ENCODE peak calls at places on chromosome 16, in six cellular contexts. One of them, this sample, is unnamed.

GRCh38 chr16:85431431-85432124 is 181.5 kb upstream of the GSE1 start:
- DNase-seq in sigmoid colon: peak
- DNase-seq in bronchial epithelial cell: no peak
- DNase-seq in HFF-Myc: no peak
- DNase-seq in heart right ventricle: no peak
- DNase-seq in A673: no peak
- DNase-seq in this sample: no peak

GRCh38 chr16:21940570-21940969 is 12.6 kb upstream of the UQCRC2 start:
- DNase-seq in sigmoid colon: no peak
- DNase-seq in bronchial epithelial cell: no peak
- DNase-seq in HFF-Myc: no peak
- DNase-seq in heart right ventricle: no peak
- DNase-seq in A673: no peak
- DNase-seq in this sample: no peak

GRCh38 chr16:66858740-66859396 is 14.7 kb downstream of the CA7 start:
- DNase-seq in sigmoid colon: no peak
- DNase-seq in bronchial epithelial cell: peak
- DNase-seq in HFF-Myc: no peak
- DNase-seq in heart right ventricle: peak
- DNase-seq in A673: peak
- DNase-seq in this sample: no peak

GRCh38 chr16:73226675-73227074 is 178.7 kb upstream of the ZFHX3 start:
- DNase-seq in sigmoid colon: no peak
- DNase-seq in bronchial epithelial cell: no peak
- DNase-seq in HFF-Myc: no peak
- DNase-seq in heart right ventricle: no peak
- DNase-seq in A673: no peak
- DNase-seq in this sample: no peak

GRCh38 chr16:10098991-10099390 is 83.2 kb downstream of the GRIN2A start:
- DNase-seq in sigmoid colon: no peak
- DNase-seq in bronchial epithelial cell: no peak
- DNase-seq in HFF-Myc: no peak
- DNase-seq in heart right ventricle: no peak
- DNase-seq in A673: no peak
- DNase-seq in this sample: no peak

GRCh38 chr16:31714899-31715504 is 158.6 kb upstream of the ZNF267 start:
- DNase-seq in sigmoid colon: no peak
- DNase-seq in bronchial epithelial cell: peak
- DNase-seq in HFF-Myc: no peak
- DNase-seq in heart right ventricle: no peak
- DNase-seq in A673: no peak
- DNase-seq in this sample: no peak

GRCh38 chr16:64051826-64052225 is 1070.0 kb downstream of the CDH11 start:
- DNase-seq in sigmoid colon: no peak
- DNase-seq in bronchial epithelial cell: peak
- DNase-seq in HFF-Myc: peak
- DNase-seq in heart right ventricle: no peak
- DNase-seq in A673: peak
- DNase-seq in this sample: no peak

GRCh38 chr16:9099131-9099625 is 7.7 kb downstream of the HAPSTR1 start:
- DNase-seq in sigmoid colon: no peak
- DNase-seq in bronchial epithelial cell: peak
- DNase-seq in HFF-Myc: no peak
- DNase-seq in heart right ventricle: no peak
- DNase-seq in A673: no peak
- DNase-seq in this sample: no peak

GRCh38 chr16:75306102-75306762 is 54.8 kb upstream of the BCAR1 start:
- DNase-seq in sigmoid colon: no peak
- DNase-seq in bronchial epithelial cell: peak
- DNase-seq in HFF-Myc: no peak
- DNase-seq in heart right ventricle: no peak
- DNase-seq in A673: no peak
- DNase-seq in this sample: no peak

GRCh38 chr16:12532871-12533610 is 270.6 kb downstream of the CPPED1 start:
- DNase-seq in sigmoid colon: no peak
- DNase-seq in bronchial epithelial cell: no peak
- DNase-seq in HFF-Myc: no peak
- DNase-seq in heart right ventricle: no peak
- DNase-seq in A673: no peak
- DNase-seq in this sample: no peak

GRCh38 chr16:4233431-4233830 is 8.4 kb downstream of the SRL start:
- DNase-seq in sigmoid colon: no peak
- DNase-seq in bronchial epithelial cell: no peak
- DNase-seq in HFF-Myc: no peak
- DNase-seq in heart right ventricle: peak
- DNase-seq in A673: no peak
- DNase-seq in this sample: no peak
- H3K4me3 ChIP-seq in sigmoid colon: no peak
- H3K4me3 ChIP-seq in bronchial epithelial cell: no peak
- H3K4me3 ChIP-seq in HFF-Myc: no peak
- H3K4me3 ChIP-seq in heart right ventricle: no peak
- H3K4me3 ChIP-seq in A673: no peak
- H3K4me3 ChIP-seq in this sample: no peak

GRCh38 chr16:49587051-49587450 is 213.4 kb downstream of the C16orf78 start:
- DNase-seq in sigmoid colon: peak
- DNase-seq in bronchial epithelial cell: no peak
- DNase-seq in HFF-Myc: no peak
- DNase-seq in heart right ventricle: no peak
- DNase-seq in A673: no peak
- DNase-seq in this sample: no peak

GRCh38 chr16:49588061-49588460 is 214.5 kb downstream of the C16orf78 start:
- DNase-seq in sigmoid colon: peak
- DNase-seq in bronchial epithelial cell: no peak
- DNase-seq in HFF-Myc: no peak
- DNase-seq in heart right ventricle: no peak
- DNase-seq in A673: no peak
- DNase-seq in this sample: no peak

GRCh38 chr16:49585143-49585542 is 211.5 kb downstream of the C16orf78 start:
- DNase-seq in sigmoid colon: no peak
- DNase-seq in bronchial epithelial cell: no peak
- DNase-seq in HFF-Myc: no peak
- DNase-seq in heart right ventricle: no peak
- DNase-seq in A673: no peak
- DNase-seq in this sample: no peak

GRCh38 chr16:49587511-49587910 is 213.9 kb downstream of the C16orf78 start:
- DNase-seq in sigmoid colon: no peak
- DNase-seq in bronchial epithelial cell: no peak
- DNase-seq in HFF-Myc: no peak
- DNase-seq in heart right ventricle: no peak
- DNase-seq in A673: no peak
- DNase-seq in this sample: no peak

GRCh38 chr16:49586466-49586865 is 212.9 kb downstream of the C16orf78 start:
- DNase-seq in sigmoid colon: no peak
- DNase-seq in bronchial epithelial cell: no peak
- DNase-seq in HFF-Myc: no peak
- DNase-seq in heart right ventricle: no peak
- DNase-seq in A673: no peak
- DNase-seq in this sample: no peak
- H3K4me3 ChIP-seq in sigmoid colon: no peak
- H3K4me3 ChIP-seq in bronchial epithelial cell: no peak
- H3K4me3 ChIP-seq in HFF-Myc: no peak
- H3K4me3 ChIP-seq in heart right ventricle: no peak
- H3K4me3 ChIP-seq in A673: no peak
- H3K4me3 ChIP-seq in this sample: no peak

GRCh38 chr16:57044931-57045693 is 47.3 kb upstream of the CPNE2 start:
- DNase-seq in sigmoid colon: no peak
- DNase-seq in bronchial epithelial cell: no peak
- DNase-seq in HFF-Myc: no peak
- DNase-seq in heart right ventricle: no peak
- DNase-seq in A673: no peak
- DNase-seq in this sample: no peak
- H3K4me3 ChIP-seq in sigmoid colon: no peak
- H3K4me3 ChIP-seq in bronchial epithelial cell: no peak
- H3K4me3 ChIP-seq in HFF-Myc: no peak
- H3K4me3 ChIP-seq in heart right ventricle: peak
- H3K4me3 ChIP-seq in A673: no peak
- H3K4me3 ChIP-seq in this sample: no peak

GRCh38 chr16:78961464-78961863 is 639.1 kb downstream of the MAF start:
- DNase-seq in sigmoid colon: no peak
- DNase-seq in bronchial epithelial cell: no peak
- DNase-seq in HFF-Myc: no peak
- DNase-seq in heart right ventricle: no peak
- DNase-seq in A673: no peak
- DNase-seq in this sample: peak

GRCh38 chr16:78957328-78958100 is 643.0 kb downstream of the MAF start:
- DNase-seq in sigmoid colon: no peak
- DNase-seq in bronchial epithelial cell: peak
- DNase-seq in HFF-Myc: no peak
- DNase-seq in heart right ventricle: no peak
- DNase-seq in A673: no peak
- DNase-seq in this sample: no peak

GRCh38 chr16:78967948-78968347 is 632.6 kb downstream of the MAF start:
- DNase-seq in sigmoid colon: no peak
- DNase-seq in bronchial epithelial cell: no peak
- DNase-seq in HFF-Myc: no peak
- DNase-seq in heart right ventricle: no peak
- DNase-seq in A673: no peak
- DNase-seq in this sample: no peak

GRCh38 chr16:78962457-78962929 is 638.0 kb downstream of the MAF start:
- DNase-seq in sigmoid colon: no peak
- DNase-seq in bronchial epithelial cell: peak
- DNase-seq in HFF-Myc: no peak
- DNase-seq in heart right ventricle: no peak
- DNase-seq in A673: no peak
- DNase-seq in this sample: peak
- H3K4me3 ChIP-seq in sigmoid colon: no peak
- H3K4me3 ChIP-seq in bronchial epithelial cell: no peak
- H3K4me3 ChIP-seq in HFF-Myc: no peak
- H3K4me3 ChIP-seq in heart right ventricle: no peak
- H3K4me3 ChIP-seq in A673: no peak
- H3K4me3 ChIP-seq in this sample: no peak

DNA sequence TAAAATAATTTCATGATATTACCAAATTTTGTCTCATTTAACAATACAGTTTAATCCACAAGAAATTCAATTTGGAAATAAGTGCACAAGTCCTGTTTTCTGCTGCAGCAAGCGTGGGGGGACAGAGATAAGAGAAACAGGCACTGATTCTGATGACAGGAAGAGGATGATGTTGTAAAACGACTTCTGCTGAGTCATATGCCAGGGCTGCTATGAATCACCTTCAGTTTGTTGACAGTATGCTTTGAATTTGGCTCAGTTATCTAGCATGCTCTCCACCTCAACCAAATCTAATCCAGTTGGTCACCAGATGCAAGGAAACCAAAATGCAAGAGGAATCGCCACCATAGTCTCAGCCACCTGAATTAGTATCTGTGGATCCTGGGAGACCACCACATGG is 244.1 kb upstream of the MON1B start:
- DNase-seq in sigmoid colon: no peak
- DNase-seq in bronchial epithelial cell: peak
- DNase-seq in HFF-Myc: peak
- DNase-seq in heart right ventricle: no peak
- DNase-seq in A673: peak
- DNase-seq in this sample: no peak
- H3K4me3 ChIP-seq in sigmoid colon: no peak
- H3K4me3 ChIP-seq in bronchial epithelial cell: no peak
- H3K4me3 ChIP-seq in HFF-Myc: no peak
- H3K4me3 ChIP-seq in heart right ventricle: no peak
- H3K4me3 ChIP-seq in A673: no peak
- H3K4me3 ChIP-seq in this sample: no peak

This sample was measured in GM12864.